ENCODE peak calls at places on chromosomes 11 and 22, in nine cellular contexts. One of them, this sample, is unnamed.

GRCh38 chr11:24239016-24239720 is 257.7 kb upstream of the LUZP2 start:
- DNase-seq in NB4: no peak
- DNase-seq in stomach: no peak
- DNase-seq in ovary: no peak
- DNase-seq in IMR-90: peak; percentile 95
- DNase-seq in transverse colon: no peak
- DNase-seq in A549: no peak
- DNase-seq in uterus: no peak
- DNase-seq in adrenal gland: no peak
- DNase-seq in this sample: no peak

GRCh38 chr22:23786752-23787599 is at the start of gene SMARCB1:
- DNase-seq in NB4: peak; percentile 90
- DNase-seq in stomach: peak; percentile 94
- DNase-seq in ovary: peak; percentile 90
- DNase-seq in IMR-90: peak; percentile 91
- DNase-seq in transverse colon: peak; percentile 92
- DNase-seq in A549: peak; percentile 85
- DNase-seq in uterus: peak; percentile 94
- DNase-seq in adrenal gland: peak; percentile 95
- DNase-seq in this sample: peak; percentile 75

GRCh38 chr22:18067121-18067520 is 10.7 kb upstream of the PEX26 start:
- DNase-seq in NB4: no peak
- DNase-seq in stomach: no peak
- DNase-seq in ovary: no peak
- DNase-seq in IMR-90: no peak
- DNase-seq in transverse colon: no peak
- DNase-seq in A549: no peak
- DNase-seq in uterus: no peak
- DNase-seq in adrenal gland: no peak
- DNase-seq in this sample: no peak

GRCh38 chr11:2783536-2784082 is 83.8 kb upstream of the KCNQ1OT1 start:
- DNase-seq in NB4: no peak
- DNase-seq in stomach: no peak
- DNase-seq in ovary: no peak
- DNase-seq in IMR-90: peak; percentile 4
- DNase-seq in transverse colon: no peak
- DNase-seq in A549: no peak
- DNase-seq in uterus: no peak
- DNase-seq in adrenal gland: no peak
- DNase-seq in this sample: no peak

GRCh38 chr11:62753736-62754603 is at the start of gene ZBTB3:
- DNase-seq in NB4: peak; percentile 100
- DNase-seq in stomach: peak; percentile 97
- DNase-seq in ovary: peak; percentile 97
- DNase-seq in IMR-90: peak; percentile 99
- DNase-seq in transverse colon: peak; percentile 98
- DNase-seq in A549: peak; percentile 99
- DNase-seq in uterus: peak; percentile 98
- DNase-seq in adrenal gland: peak; percentile 99
- DNase-seq in this sample: peak; percentile 94

GRCh38 chr11:19735512-19735911 is 22.9 kb downstream of the NAV2 start:
- DNase-seq in NB4: no peak
- DNase-seq in stomach: no peak
- DNase-seq in ovary: no peak
- DNase-seq in IMR-90: peak; percentile 75
- DNase-seq in transverse colon: no peak
- DNase-seq in A549: no peak
- DNase-seq in uterus: peak; percentile 61
- DNase-seq in adrenal gland: no peak
- DNase-seq in this sample: no peak

GRCh38 chr22:30855677-30856518 is 112.7 kb downstream of the MORC2 start:
- DNase-seq in NB4: no peak
- DNase-seq in stomach: peak; percentile 7
- DNase-seq in ovary: no peak
- DNase-seq in IMR-90: no peak
- DNase-seq in transverse colon: no peak
- DNase-seq in A549: no peak
- DNase-seq in uterus: no peak
- DNase-seq in adrenal gland: no peak
- DNase-seq in this sample: no peak

GRCh38 chr11:97667057-97667456 is 1277.2 kb downstream of the JRKL start:
- DNase-seq in NB4: no peak
- DNase-seq in stomach: no peak
- DNase-seq in ovary: no peak
- DNase-seq in IMR-90: no peak
- DNase-seq in transverse colon: no peak
- DNase-seq in A549: no peak
- DNase-seq in uterus: no peak
- DNase-seq in adrenal gland: no peak
- DNase-seq in this sample: no peak

GRCh38 chr11:116694017-116694725 is 78.6 kb downstream of the BUD13 start:
- DNase-seq in NB4: no peak
- DNase-seq in stomach: peak; percentile 17
- DNase-seq in ovary: no peak
- DNase-seq in IMR-90: no peak
- DNase-seq in transverse colon: no peak
- DNase-seq in A549: no peak
- DNase-seq in uterus: no peak
- DNase-seq in adrenal gland: peak; percentile 14
- DNase-seq in this sample: no peak

GRCh38 chr11:101453682-101454081 is 130.1 kb downstream of the TRPC6 start:
- DNase-seq in NB4: no peak
- DNase-seq in stomach: no peak
- DNase-seq in ovary: no peak
- DNase-seq in IMR-90: peak; percentile 73
- DNase-seq in transverse colon: no peak
- DNase-seq in A549: no peak
- DNase-seq in uterus: no peak
- DNase-seq in adrenal gland: no peak
- DNase-seq in this sample: no peak

GRCh38 chr11:36022891-36023290 is 79.0 kb downstream of the LDLRAD3 start:
- DNase-seq in NB4: no peak
- DNase-seq in stomach: no peak
- DNase-seq in ovary: no peak
- DNase-seq in IMR-90: no peak
- DNase-seq in transverse colon: no peak
- DNase-seq in A549: no peak
- DNase-seq in uterus: no peak
- DNase-seq in adrenal gland: no peak
- DNase-seq in this sample: no peak

GRCh38 chr11:114912826-114913225 is 234.5 kb downstream of the NXPE2 start:
- DNase-seq in NB4: no peak
- DNase-seq in stomach: no peak
- DNase-seq in ovary: no peak
- DNase-seq in IMR-90: no peak
- DNase-seq in transverse colon: no peak
- DNase-seq in A549: no peak
- DNase-seq in uterus: no peak
- DNase-seq in adrenal gland: no peak
- DNase-seq in this sample: no peak

GRCh38 chr11:73342633-73343032 is 33.6 kb upstream of the RELT start:
- DNase-seq in NB4: no peak
- DNase-seq in stomach: no peak
- DNase-seq in ovary: no peak
- DNase-seq in IMR-90: no peak
- DNase-seq in transverse colon: no peak
- DNase-seq in A549: no peak
- DNase-seq in uterus: no peak
- DNase-seq in adrenal gland: no peak
- DNase-seq in this sample: no peak

GRCh38 chr11:13336246-13336873 is 58.8 kb downstream of the BMAL1 start:
- DNase-seq in NB4: no peak
- DNase-seq in stomach: peak; percentile 54
- DNase-seq in ovary: no peak
- DNase-seq in IMR-90: peak; percentile 47
- DNase-seq in transverse colon: no peak
- DNase-seq in A549: no peak
- DNase-seq in uterus: no peak
- DNase-seq in adrenal gland: peak; percentile 75
- DNase-seq in this sample: no peak

GRCh38 chr11:61971177-61972111 is 4.0 kb upstream of the FTH1 start:
- DNase-seq in NB4: peak; percentile 99
- DNase-seq in stomach: peak; percentile 96
- DNase-seq in ovary: peak; percentile 99
- DNase-seq in IMR-90: peak; percentile 99
- DNase-seq in transverse colon: peak; percentile 94
- DNase-seq in A549: peak; percentile 88
- DNase-seq in uterus: peak; percentile 100
- DNase-seq in adrenal gland: peak; percentile 99
- DNase-seq in this sample: peak; percentile 88

GRCh38 chr11:12329797-12330196 is 47.6 kb upstream of the PARVA start:
- DNase-seq in NB4: no peak
- DNase-seq in stomach: no peak
- DNase-seq in ovary: no peak
- DNase-seq in IMR-90: no peak
- DNase-seq in transverse colon: no peak
- DNase-seq in A549: no peak
- DNase-seq in uterus: no peak
- DNase-seq in adrenal gland: no peak
- DNase-seq in this sample: no peak

GRCh38 chr11:46120711-46121327 is 435 bp downstream of the PHF21A start:
- DNase-seq in NB4: peak; percentile 77
- DNase-seq in stomach: peak; percentile 43
- DNase-seq in ovary: peak; percentile 55
- DNase-seq in IMR-90: peak; percentile 78
- DNase-seq in transverse colon: peak; percentile 41
- DNase-seq in A549: peak; percentile 43
- DNase-seq in uterus: peak; percentile 67
- DNase-seq in adrenal gland: no peak
- DNase-seq in this sample: peak; percentile 77
- TF ChIP-seq POLR2A in NB4: no peak
- TF ChIP-seq POLR2A in stomach: no peak
- TF ChIP-seq POLR2A in ovary: no peak
- TF ChIP-seq POLR2A in IMR-90: no peak
- TF ChIP-seq POLR2A in transverse colon: peak; percentile 31
- TF ChIP-seq POLR2A in A549: peak; percentile 38
- TF ChIP-seq POLR2A in uterus: no peak
- TF ChIP-seq POLR2A in adrenal gland: no peak
- TF ChIP-seq POLR2A in this sample: peak; percentile 18

GRCh38 chr22:43151251-43152000 is at the start of gene TSPO:
- DNase-seq in NB4: peak; percentile 53
- DNase-seq in stomach: peak; percentile 86
- DNase-seq in ovary: peak; percentile 79
- DNase-seq in IMR-90: peak; percentile 19
- DNase-seq in transverse colon: peak; percentile 84
- DNase-seq in A549: peak; percentile 46
- DNase-seq in uterus: peak; percentile 70
- DNase-seq in adrenal gland: peak; percentile 88
- DNase-seq in this sample: peak; percentile 54

GRCh38 chr22:43152001-43152354 is 619 bp downstream of the TSPO start:
- DNase-seq in NB4: no peak
- DNase-seq in stomach: no peak
- DNase-seq in ovary: no peak
- DNase-seq in IMR-90: no peak
- DNase-seq in transverse colon: no peak
- DNase-seq in A549: no peak
- DNase-seq in uterus: no peak
- DNase-seq in adrenal gland: no peak
- DNase-seq in this sample: no peak

GRCh38 chr22:43150731-43151206 is 590 bp upstream of the TSPO start:
- DNase-seq in NB4: no peak
- DNase-seq in stomach: no peak
- DNase-seq in ovary: no peak
- DNase-seq in IMR-90: no peak
- DNase-seq in transverse colon: no peak
- DNase-seq in A549: no peak
- DNase-seq in uterus: no peak
- DNase-seq in adrenal gland: peak; percentile 62
- DNase-seq in this sample: no peak

GRCh38 chr22:43153916-43154315 is 2.6 kb downstream of the TSPO start:
- DNase-seq in NB4: peak; percentile 62
- DNase-seq in stomach: no peak
- DNase-seq in ovary: no peak
- DNase-seq in IMR-90: no peak
- DNase-seq in transverse colon: no peak
- DNase-seq in A549: no peak
- DNase-seq in uterus: no peak
- DNase-seq in adrenal gland: no peak
- DNase-seq in this sample: no peak

GRCh38 chr22:43152355-43153071 is 1.2 kb downstream of the TSPO start:
- DNase-seq in NB4: peak; percentile 58
- DNase-seq in stomach: peak; percentile 93
- DNase-seq in ovary: peak; percentile 52
- DNase-seq in IMR-90: peak; percentile 22
- DNase-seq in transverse colon: peak; percentile 88
- DNase-seq in A549: no peak
- DNase-seq in uterus: peak; percentile 60
- DNase-seq in adrenal gland: peak; percentile 86
- DNase-seq in this sample: peak; percentile 65
- TF ChIP-seq POLR2A in NB4: no peak
- TF ChIP-seq POLR2A in stomach: peak; percentile 43
- TF ChIP-seq POLR2A in ovary: no peak
- TF ChIP-seq POLR2A in IMR-90: no peak
- TF ChIP-seq POLR2A in transverse colon: peak; percentile 69
- TF ChIP-seq POLR2A in A549: no peak
- TF ChIP-seq POLR2A in uterus: no peak
- TF ChIP-seq POLR2A in adrenal gland: no peak
- TF ChIP-seq POLR2A in this sample: peak; percentile 40

GRCh38 chr11:76768091-76769047 is 14.8 kb upstream of the TSKU start:
- DNase-seq in NB4: peak; percentile 96
- DNase-seq in stomach: peak; percentile 62
- DNase-seq in ovary: no peak
- DNase-seq in IMR-90: no peak
- DNase-seq in transverse colon: peak; percentile 66
- DNase-seq in A549: no peak
- DNase-seq in uterus: peak; percentile 79
- DNase-seq in adrenal gland: no peak
- DNase-seq in this sample: no peak
- TF ChIP-seq POLR2A in NB4: no peak
- TF ChIP-seq POLR2A in stomach: no peak
- TF ChIP-seq POLR2A in ovary: no peak
- TF ChIP-seq POLR2A in IMR-90: no peak
- TF ChIP-seq POLR2A in transverse colon: peak; percentile 62
- TF ChIP-seq POLR2A in A549: peak; percentile 36
- TF ChIP-seq POLR2A in uterus: no peak
- TF ChIP-seq POLR2A in adrenal gland: no peak
- TF ChIP-seq POLR2A in this sample: no peak

DNA sequence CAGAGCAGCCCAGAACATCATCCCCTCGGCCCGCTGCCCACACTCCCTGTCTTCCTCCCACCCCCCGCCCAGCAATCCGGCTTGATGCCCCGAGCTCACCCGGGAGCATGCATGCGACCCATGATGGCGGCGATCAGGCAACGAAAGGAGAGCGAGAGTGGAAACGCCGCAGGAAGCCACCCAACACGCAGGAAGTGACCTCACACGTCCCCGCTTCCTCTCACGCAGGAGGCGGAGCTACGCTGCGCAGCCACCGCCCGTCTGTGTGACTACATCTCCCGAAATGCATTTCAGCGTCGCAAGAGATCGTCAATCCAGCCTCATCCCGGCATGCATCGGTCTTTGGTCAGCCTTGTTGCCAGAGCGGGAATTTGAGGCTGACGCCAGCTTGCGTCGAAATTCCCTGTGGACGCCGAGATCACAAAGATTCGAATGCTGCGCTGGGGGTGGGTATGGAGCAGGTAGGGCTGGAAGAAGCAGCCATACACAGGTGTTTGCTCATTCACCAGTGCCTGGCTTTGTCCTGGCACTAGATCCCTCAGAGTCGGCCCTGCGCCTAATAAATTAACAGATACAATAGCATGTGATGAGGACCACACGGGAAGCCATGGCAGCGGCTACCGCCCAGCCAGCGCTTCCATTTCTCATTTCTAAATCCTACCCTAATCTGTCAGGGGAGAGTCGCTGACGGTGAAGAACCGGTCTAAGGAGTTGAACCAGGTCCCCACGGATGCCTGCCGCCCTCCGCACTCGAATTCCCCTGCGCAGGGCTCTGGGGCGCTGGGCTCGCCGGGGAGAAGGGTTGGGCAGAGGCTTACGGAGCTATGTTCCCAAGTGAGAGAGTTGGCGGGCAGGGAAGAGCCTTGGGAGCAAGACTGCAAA is at the start of gene RPS13:
- DNase-seq in NB4: peak; percentile 99
- DNase-seq in stomach: peak; percentile 97
- DNase-seq in ovary: peak; percentile 94
- DNase-seq in IMR-90: peak; percentile 99
- DNase-seq in transverse colon: peak; percentile 97
- DNase-seq in A549: peak; percentile 98
- DNase-seq in uterus: peak; percentile 97
- DNase-seq in adrenal gland: peak; percentile 99
- DNase-seq in this sample: peak; percentile 92
- TF ChIP-seq POLR2A in NB4: peak; percentile 94
- TF ChIP-seq POLR2A in stomach: peak; percentile 13
- TF ChIP-seq POLR2A in ovary: peak; percentile 38
- TF ChIP-seq POLR2A in IMR-90: peak; percentile 96
- TF ChIP-seq POLR2A in transverse colon: peak; percentile 92
- TF ChIP-seq POLR2A in A549: peak; percentile 94
- TF ChIP-seq POLR2A in uterus: peak; percentile 77
- TF ChIP-seq POLR2A in adrenal gland: peak; percentile 83
- TF ChIP-seq POLR2A in this sample: peak; percentile 93

This sample was measured in H54.